ENCODE peak calls at places on chromosome 10, in eight cellular contexts. T is heart left ventricle; L is T1000; O is activated T-cell treated with anti-CD3 and anti-CD28 coated beads for 1 hour; K is nephron progenitor cell; X is epithelial cell of esophagus; J is H7; Y is stimulated activated CD8-positive, alpha-beta memory T cell treated with anti-CD3 and anti-CD28 coated beads, Interleukin-15, amount 100 ng/mL, for 1 hour. B is an unnamed sample.

GRCh38 chr10:132708936-132709335 is 77.0 kb downstream of the NKX6-2 start:
- DNase-seq in T (peak; percentile 5), L (no peak), O (no peak), K (peak; percentile 0), X (no peak), J (no peak), Y (no peak), B (no peak)

GRCh38 chr10:102678842-102679289 is 34.6 kb downstream of the TRIM8 start:
- DNase-seq in T (peak; percentile 82), L (no peak), O (no peak), K (peak; percentile 85), X (peak; percentile 58), J (peak; percentile 93), Y (no peak), B (no peak)

GRCh38 chr10:6383099-6383812 is 180.5 kb downstream of the PFKFB3 start:
- DNase-seq in T (no peak), L (no peak), O (no peak), K (no peak), X (no peak), J (no peak), Y (no peak), B (no peak)

GRCh38 chr10:74208081-74208480 is 57.1 kb downstream of the ADK start:
- DNase-seq in T (peak; percentile 39), L (no peak), O (no peak), K (no peak), X (no peak), J (peak; percentile 55), Y (no peak), B (no peak)

GRCh38 chr10:128546651-128547165 is 420.5 kb upstream of the MKI67 start:
- DNase-seq in T (no peak), L (no peak), O (no peak), K (no peak), X (no peak), J (no peak), Y (no peak), B (no peak)

GRCh38 chr10:60663850-60664249 is 114.4 kb upstream of the CDK1 start:
- DNase-seq in T (no peak), L (no peak), O (no peak), K (no peak), X (peak; percentile 12), J (no peak), Y (no peak), B (no peak)

GRCh38 chr10:72107325-72108003 is 19.1 kb upstream of the SPOCK2 start:
- DNase-seq in T (no peak), L (no peak), O (no peak), K (no peak), X (peak; percentile 81), J (no peak), Y (no peak), B (no peak)

GRCh38 chr10:55629792-55630490 is 731.1 kb downstream of the ZWINT start:
- DNase-seq in T (peak; percentile 32), L (peak; percentile 5), O (no peak), K (peak; percentile 65), X (peak; percentile 45), J (peak; percentile 32), Y (no peak), B (no peak)

GRCh38 chr10:79068203-79068561 is 584 bp upstream of the ZMIZ1 start:
- DNase-seq in T (no peak), L (no peak), O (peak; percentile 17), K (no peak), X (no peak), J (peak; percentile 88), Y (no peak), B (no peak)

GRCh38 chr10:14858338-14858925 is 20.2 kb upstream of the SUV39H2 start:
- DNase-seq in T (no peak), L (no peak), O (no peak), K (no peak), X (no peak), J (no peak), Y (no peak), B (no peak)

GRCh38 chr10:78316451-78316931 is 282.8 kb downstream of the RPS24 start:
- DNase-seq in T (peak; percentile 74), L (peak; percentile 38), O (no peak), K (no peak), X (no peak), J (no peak), Y (no peak), B (no peak)

GRCh38 chr10:130661419-130661818 is 525.2 kb downstream of the GLRX3 start:
- DNase-seq in T (no peak), L (no peak), O (no peak), K (no peak), X (no peak), J (no peak), Y (no peak), B (no peak)

GRCh38 chr10:22874189-22874854 is 53.5 kb upstream of the ARMC3 start:
- DNase-seq in T (no peak), L (no peak), O (no peak), K (no peak), X (peak; percentile 22), J (no peak), Y (no peak), B (no peak)

GRCh38 chr10:43393606-43394360 is 15.2 kb downstream of the HNRNPF start:
- DNase-seq in T (no peak), L (no peak), O (no peak), K (no peak), X (no peak), J (no peak), Y (no peak), B (no peak)

GRCh38 chr10:83606275-83606674 is 533.0 kb upstream of the GHITM start:
- DNase-seq in T (no peak), L (no peak), O (no peak), K (no peak), X (peak; percentile 10), J (no peak), Y (no peak), B (no peak)

GRCh38 chr10:31101123-31101522 is 69.5 kb upstream of the ZNF438 start:
- DNase-seq in T (no peak), L (peak; percentile 27), O (peak; percentile 26), K (no peak), X (peak; percentile 91), J (no peak), Y (peak; percentile 13), B (peak; percentile 35)

GRCh38 chr10:24115403-24115802 is 93.5 kb upstream of the KIAA1217 start:
- DNase-seq in T (no peak), L (no peak), O (no peak), K (no peak), X (no peak), J (no peak), Y (no peak), B (no peak)

GRCh38 chr10:33216661-33217427 is 117.6 kb downstream of the NRP1 start:
- DNase-seq in T (no peak), L (no peak), O (no peak), K (no peak), X (peak; percentile 81), J (no peak), Y (no peak), B (no peak)

GRCh38 chr10:7708832-7709231 is 5.7 kb downstream of the ITIH2 start:
- DNase-seq in T (no peak), L (no peak), O (no peak), K (no peak), X (no peak), J (no peak), Y (no peak), B (no peak)

GRCh38 chr10:69958232-69958902 is 94.3 kb upstream of the MACROH2A2 start:
- DNase-seq in T (no peak), L (peak; percentile 23), O (no peak), K (no peak), X (peak; percentile 73), J (peak; percentile 82), Y (no peak), B (no peak)